ENCODE peak calls at places on chromosomes 6 and 20, in four cellular contexts. H is SK-N-SH, A is GM12878, F is K562. J is an unnamed sample.

GRCh38 chr6:139981810-139982550 is 607.5 kb upstream of the CITED2 start:
- DNase-seq in H (no peak), A (no peak), F (peak; percentile 47), J (no peak)

GRCh38 chr20:7038029-7038428 is 270.5 kb downstream of the BMP2 start:
- DNase-seq in H (no peak), F (no peak), A (no peak), J (no peak)

GRCh38 chr6:15837205-15837604 is 174.4 kb upstream of the DTNBP1 start:
- DNase-seq in F (no peak), A (no peak), H (no peak), J (no peak)

GRCh38 chr6:85464722-85465150 is 14.9 kb downstream of the NT5E start:
- DNase-seq in A (no peak), H (no peak), F (no peak), J (no peak)

GRCh38 chr6:43016935-43017334 is 2.9 kb downstream of the KLHDC3 start:
- DNase-seq in A (no peak), H (no peak), F (no peak), J (no peak)

GRCh38 chr20:52924411-52925271 is 47.5 kb upstream of the TSHZ2 start:
- DNase-seq in A (no peak), F (no peak), H (no peak), J (no peak)

GRCh38 chr6:168155193-168155592 is 76.2 kb upstream of the FRMD1 start:
- DNase-seq in H (no peak), F (no peak), A (no peak), J (no peak)

GRCh38 chr20:18794428-18794787 is 19.2 kb upstream of the SCP2D1 start:
- DNase-seq in F (no peak), A (no peak), H (no peak), J (no peak)

GRCh38 chr6:43285415-43285814 is 12.6 kb upstream of the SLC22A7 start:
- DNase-seq in F (no peak), H (no peak), A (no peak), J (no peak)

GRCh38 chr6:96862560-96862959 is 25.3 kb upstream of the GPR63 start:
- DNase-seq in F (no peak), A (peak; percentile 7), H (peak; percentile 19), J (no peak)

GRCh38 chr6:93048381-93048780 is 371.0 kb downstream of the EPHA7 start:
- DNase-seq in A (no peak), F (no peak), H (no peak), J (no peak)

GRCh38 chr20:34075647-34076046 is 36.4 kb downstream of the EIF2S2 start:
- DNase-seq in F (no peak), H (no peak), A (no peak), J (peak; percentile 47)

GRCh38 chr6:143542915-143543314 is 31.4 kb upstream of the FUCA2 start:
- DNase-seq in H (no peak), F (no peak), A (no peak), J (no peak)

GRCh38 chr6:49541936-49542335 is 8.5 kb upstream of the C6orf141 start:
- DNase-seq in F (no peak), H (no peak), A (no peak), J (no peak)

GRCh38 chr20:45392733-45393132 is 14.6 kb upstream of the TP53TG5 start:
- DNase-seq in H (no peak), F (no peak), A (no peak), J (no peak)

GRCh38 chr6:166697113-166697512 is 70.1 kb upstream of the RPS6KA2 start:
- DNase-seq in H (no peak), F (no peak), A (no peak), J (no peak)

GRCh38 chr20:19885576-19885956 is 127.5 kb downstream of the RIN2 start:
- DNase-seq in A (no peak), F (no peak), H (no peak), J (no peak)

GRCh38 chr6:7243188-7243942 is 69.6 kb downstream of the SSR1 start:
- DNase-seq in A (no peak), H (peak; percentile 85), F (peak; percentile 80), J (peak; percentile 57)

GRCh38 chr6:162090734-162091133 is 636.8 kb downstream of the PRKN start:
- DNase-seq in F (no peak), H (no peak), A (no peak), J (no peak)

GRCh38 chr6:75611702-75612375 is 10.2 kb downstream of the SENP6 start:
- DNase-seq in A (no peak), F (no peak), H (no peak), J (no peak)

GRCh38 chr6:11491998-11492397 is 45.6 kb upstream of the TMEM170B start:
- DNase-seq in A (no peak), F (no peak), H (no peak), J (no peak)

GRCh38 chr6:112956696-112957525 is 609.8 kb downstream of the RFPL4B start:
- DNase-seq in H (peak; percentile 3), F (peak; percentile 90), A (no peak), J (no peak)

GRCh38 chr6:91462236-91462635 is 875.4 kb upstream of the MAP3K7 start:
- DNase-seq in F (no peak), H (no peak), A (no peak), J (no peak)

GRCh38 chr20:50848341-50848808 is 53.5 kb downstream of the BCAS4 start:
- DNase-seq in A (no peak), F (no peak), H (no peak), J (no peak)

GRCh38 chr20:8144282-8145245 is 12.5 kb downstream of the PLCB1 start:
- DNase-seq in H (no peak), F (no peak), A (no peak), J (no peak)

GRCh38 chr6:51814418-51814817 is 273.0 kb downstream of the PKHD1 start:
- DNase-seq in H (no peak), A (no peak), F (no peak), J (peak; percentile 40)

GRCh38 chr6:21992178-21992967 is 304.5 kb downstream of the PRL start:
- DNase-seq in F (peak; percentile 69), H (no peak), A (no peak), J (no peak)

GRCh38 chr6:137731960-137732616 is 135.0 kb upstream of the TNFAIP3 start:
- DNase-seq in A (no peak), F (no peak), H (no peak), J (no peak)

GRCh38 chr6:152313542-152314482 is 323.4 kb downstream of the SYNE1 start:
- DNase-seq in A (no peak), F (no peak), H (no peak), J (no peak)

GRCh38 chr6:903746-904145 is 210.8 kb upstream of the EXOC2 start:
- DNase-seq in F (no peak), H (no peak), A (no peak), J (no peak)

GRCh38 chr6:45835725-45836437 is 179.8 kb downstream of the CLIC5 start:
- DNase-seq in A (no peak), H (no peak), F (no peak), J (no peak)

GRCh38 chr20:51428451-51429143 is 113.9 kb downstream of the NFATC2 start:
- DNase-seq in H (peak; percentile 55), F (peak; percentile 9), A (no peak), J (peak; percentile 43)

GRCh38 chr6:82045965-82046756 is 201.4 kb downstream of the IBTK start:
- DNase-seq in F (no peak), A (no peak), H (no peak), J (no peak)

GRCh38 chr6:75747371-75747984 is 1.6 kb upstream of the MYO6 start:
- DNase-seq in A (no peak), H (no peak), F (no peak), J (no peak)

GRCh38 chr6:130913119-130913518 is 85.9 kb downstream of the SMLR1 start:
- DNase-seq in A (peak; percentile 21), H (no peak), F (peak; percentile 53), J (no peak)

GRCh38 chr20:63833776-63834544 is 2.9 kb upstream of the ZBTB46 start:
- DNase-seq in A (no peak), F (no peak), H (no peak), J (no peak)

GRCh38 chr20:63831696-63832686 is 927 bp upstream of the ZBTB46 start:
- DNase-seq in F (peak; percentile 49), H (peak; percentile 70), A (no peak), J (peak; percentile 64)

GRCh38 chr20:63835031-63835858 is 4.2 kb upstream of the ZBTB46 start:
- DNase-seq in H (peak; percentile 90), A (no peak), F (peak; percentile 86), J (peak; percentile 88)

GRCh38 chr20:63836335-63837133 is 5.5 kb upstream of the ZBTB46 start:
- DNase-seq in H (no peak), F (no peak), A (no peak), J (no peak)

DNA sequence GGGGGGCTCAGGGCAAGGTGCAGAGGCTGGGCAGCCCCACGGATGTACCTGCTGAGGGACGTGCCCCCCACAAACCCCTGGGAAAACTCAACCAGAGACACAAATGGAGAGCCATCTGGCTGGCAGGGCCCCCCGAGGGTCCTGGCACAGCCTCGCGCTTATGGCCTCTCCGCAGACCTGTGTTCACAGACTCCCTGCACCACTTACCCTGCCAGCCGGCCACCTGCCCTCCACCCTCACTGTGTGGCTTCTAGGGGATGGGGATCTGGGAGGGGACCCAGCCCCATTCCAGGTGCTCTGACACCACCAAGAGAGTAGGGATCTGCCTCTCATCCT is 3.4 kb upstream of the ZBTB46 start:
- DNase-seq in F (no peak), H (no peak), A (no peak), J (no peak)
- TF ChIP-seq USF1 in F (no peak), H (no peak), A (no peak), J (no peak)

GRCh38 chr20:57346477-57346876 is 4.6 kb upstream of the RAE1 start:
- DNase-seq in F (peak; percentile 81), A (no peak), H (peak; percentile 65), J (peak; percentile 81)
- TF ChIP-seq USF1 in F (no peak), A (no peak), H (no peak), J (no peak)

DNA sequence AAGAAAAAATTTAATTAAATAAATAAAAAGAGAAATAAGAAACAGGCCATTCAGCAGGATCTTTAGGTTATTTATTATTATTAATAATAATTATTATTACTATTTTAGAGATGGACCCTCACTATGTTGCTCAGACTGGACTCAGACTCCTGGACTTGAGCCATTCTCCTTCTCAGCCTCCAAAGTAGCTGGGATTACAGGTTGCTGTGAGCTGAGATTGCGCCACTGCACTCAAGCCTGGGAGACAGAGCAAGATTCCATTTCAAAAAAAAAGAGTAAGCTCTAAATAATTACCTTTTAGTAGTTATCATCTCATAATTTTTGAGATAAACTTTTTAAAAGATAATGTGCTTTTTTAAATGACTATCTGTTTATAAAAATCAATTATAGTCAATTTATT is 1102.8 kb upstream of the GJE1 start:
- DNase-seq in A (no peak), F (no peak), H (no peak), J (no peak)
- TF ChIP-seq USF1 in A (no peak), F (no peak), H (no peak), J (no peak)

DNA sequence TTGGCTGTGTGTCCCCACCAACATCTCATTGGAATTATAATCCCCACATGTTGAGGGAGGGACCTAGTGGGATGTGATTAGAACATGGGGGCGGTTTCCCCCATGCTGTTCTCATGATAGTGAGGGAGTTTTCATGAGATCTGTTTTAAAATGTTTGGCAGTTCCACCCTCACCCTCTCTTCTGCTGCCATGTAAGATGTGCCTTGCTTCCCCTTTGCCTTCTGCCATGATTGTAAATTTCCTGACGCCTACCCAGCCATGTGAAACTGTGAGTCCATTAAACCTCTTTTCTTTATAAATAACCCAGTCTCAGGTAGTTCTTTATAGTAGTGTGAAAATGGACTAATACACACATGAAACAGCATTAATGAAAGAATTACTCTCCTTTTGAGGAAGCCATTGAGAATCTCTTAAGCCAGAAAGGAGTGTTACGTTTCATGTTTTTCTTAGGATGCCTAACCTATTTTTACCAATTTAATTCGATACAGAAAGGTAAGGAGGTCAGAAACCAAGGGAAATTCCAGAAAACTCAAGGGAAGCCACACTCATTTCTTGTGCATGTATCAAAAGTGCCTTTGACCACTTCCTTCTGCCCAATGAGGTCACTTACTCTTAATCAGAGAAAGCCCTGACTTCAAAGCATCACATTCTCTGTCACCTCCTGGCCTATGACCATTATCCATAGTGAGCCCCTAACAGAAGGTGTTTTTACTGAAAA is 24.7 kb upstream of the HINT3 start:
- DNase-seq in F (no peak), H (no peak), A (peak; percentile 42), J (no peak)
- TF ChIP-seq USF1 in F (no peak), H (no peak), A (no peak), J (no peak)

J was measured in WTC11.